ENCODE peak calls at places on chromosome 2, in seven cellular contexts. One of them, this sample, is unnamed.

GRCh38 chr2:174004900-174005605 is 39.9 kb upstream of the SP3 start:
- DNase-seq in HCT116: no peak
- DNase-seq in H1: no peak
- DNase-seq in GM12878: no peak
- DNase-seq in K562: no peak
- DNase-seq in SK-N-SH: no peak
- DNase-seq in HepG2: no peak
- DNase-seq in this sample: no peak

GRCh38 chr2:67997528-67998267 is 65.1 kb downstream of the C1D start:
- DNase-seq in K562: no peak
- DNase-seq in HepG2: no peak
- DNase-seq in SK-N-SH: no peak
- DNase-seq in HCT116: no peak
- DNase-seq in H1: no peak
- DNase-seq in GM12878: no peak
- DNase-seq in this sample: no peak

GRCh38 chr2:217538719-217539118 is 464.1 kb downstream of the TNS1 start:
- DNase-seq in GM12878: no peak
- DNase-seq in HepG2: no peak
- DNase-seq in HCT116: no peak
- DNase-seq in K562: no peak
- DNase-seq in H1: no peak
- DNase-seq in SK-N-SH: no peak
- DNase-seq in this sample: peak; percentile 16

GRCh38 chr2:175111200-175111657 is 56.8 kb downstream of the ATF2 start:
- DNase-seq in GM12878: peak; percentile 7
- DNase-seq in SK-N-SH: peak; percentile 51
- DNase-seq in HCT116: peak; percentile 31
- DNase-seq in HepG2: peak; percentile 61
- DNase-seq in H1: no peak
- DNase-seq in K562: peak; percentile 37
- DNase-seq in this sample: no peak

GRCh38 chr2:238924496-238925195 is 76.8 kb downstream of the TWIST2 start:
- DNase-seq in K562: no peak
- DNase-seq in SK-N-SH: no peak
- DNase-seq in HCT116: no peak
- DNase-seq in HepG2: no peak
- DNase-seq in H1: no peak
- DNase-seq in GM12878: no peak
- DNase-seq in this sample: peak; percentile 18

GRCh38 chr2:235004289-235004903 is 52.6 kb downstream of the SH3BP4 start:
- DNase-seq in SK-N-SH: no peak
- DNase-seq in GM12878: no peak
- DNase-seq in HCT116: no peak
- DNase-seq in K562: no peak
- DNase-seq in HepG2: peak; percentile 60
- DNase-seq in H1: no peak
- DNase-seq in this sample: no peak

GRCh38 chr2:27798948-27799645 is 27.6 kb downstream of the MRPL33 start:
- DNase-seq in HCT116: peak; percentile 89
- DNase-seq in H1: peak; percentile 88
- DNase-seq in K562: no peak
- DNase-seq in HepG2: peak; percentile 89
- DNase-seq in GM12878: no peak
- DNase-seq in SK-N-SH: no peak
- DNase-seq in this sample: no peak

GRCh38 chr2:106770986-106771385 is 115.0 kb downstream of the ST6GAL2 start:
- DNase-seq in SK-N-SH: no peak
- DNase-seq in HCT116: no peak
- DNase-seq in HepG2: no peak
- DNase-seq in GM12878: no peak
- DNase-seq in H1: no peak
- DNase-seq in K562: no peak
- DNase-seq in this sample: no peak

GRCh38 chr2:72923833-72924352 is 6.6 kb downstream of the EMX1 start:
- DNase-seq in K562: no peak
- DNase-seq in HCT116: no peak
- DNase-seq in SK-N-SH: peak; percentile 47
- DNase-seq in H1: no peak
- DNase-seq in GM12878: no peak
- DNase-seq in HepG2: no peak
- DNase-seq in this sample: no peak

GRCh38 chr2:42116195-42117181 is 52.7 kb upstream of the EML4 start:
- DNase-seq in GM12878: no peak
- DNase-seq in SK-N-SH: no peak
- DNase-seq in K562: no peak
- DNase-seq in H1: no peak
- DNase-seq in HepG2: peak; percentile 95
- DNase-seq in HCT116: no peak
- DNase-seq in this sample: no peak

GRCh38 chr2:118902279-118903028 is 39.5 kb upstream of the MARCO start:
- DNase-seq in H1: no peak
- DNase-seq in K562: no peak
- DNase-seq in HepG2: no peak
- DNase-seq in HCT116: no peak
- DNase-seq in SK-N-SH: no peak
- DNase-seq in GM12878: no peak
- DNase-seq in this sample: no peak

GRCh38 chr2:168671932-168672331 is 130.5 kb upstream of the NOSTRIN start:
- DNase-seq in GM12878: no peak
- DNase-seq in H1: no peak
- DNase-seq in HepG2: no peak
- DNase-seq in K562: no peak
- DNase-seq in HCT116: no peak
- DNase-seq in SK-N-SH: no peak
- DNase-seq in this sample: no peak

GRCh38 chr2:177894546-177894945 is 178.0 kb downstream of the PDE11A start:
- DNase-seq in HCT116: no peak
- DNase-seq in H1: no peak
- DNase-seq in GM12878: no peak
- DNase-seq in HepG2: no peak
- DNase-seq in SK-N-SH: no peak
- DNase-seq in K562: no peak
- DNase-seq in this sample: no peak

GRCh38 chr2:151260492-151261239 is 997 bp downstream of the RBM43 start:
- DNase-seq in HepG2: no peak
- DNase-seq in HCT116: no peak
- DNase-seq in H1: no peak
- DNase-seq in K562: peak; percentile 39
- DNase-seq in SK-N-SH: no peak
- DNase-seq in GM12878: peak; percentile 3
- DNase-seq in this sample: no peak

GRCh38 chr2:172096661-172097547 is 5.8 kb downstream of the DLX2 start:
- DNase-seq in H1: no peak
- DNase-seq in HCT116: no peak
- DNase-seq in SK-N-SH: peak; percentile 65
- DNase-seq in K562: no peak
- DNase-seq in HepG2: no peak
- DNase-seq in GM12878: no peak
- DNase-seq in this sample: peak; percentile 42

GRCh38 chr2:223925106-223925505 is 20.0 kb downstream of the WDFY1 start:
- DNase-seq in HCT116: no peak
- DNase-seq in SK-N-SH: no peak
- DNase-seq in H1: no peak
- DNase-seq in K562: no peak
- DNase-seq in GM12878: no peak
- DNase-seq in HepG2: no peak
- DNase-seq in this sample: no peak

DNA sequence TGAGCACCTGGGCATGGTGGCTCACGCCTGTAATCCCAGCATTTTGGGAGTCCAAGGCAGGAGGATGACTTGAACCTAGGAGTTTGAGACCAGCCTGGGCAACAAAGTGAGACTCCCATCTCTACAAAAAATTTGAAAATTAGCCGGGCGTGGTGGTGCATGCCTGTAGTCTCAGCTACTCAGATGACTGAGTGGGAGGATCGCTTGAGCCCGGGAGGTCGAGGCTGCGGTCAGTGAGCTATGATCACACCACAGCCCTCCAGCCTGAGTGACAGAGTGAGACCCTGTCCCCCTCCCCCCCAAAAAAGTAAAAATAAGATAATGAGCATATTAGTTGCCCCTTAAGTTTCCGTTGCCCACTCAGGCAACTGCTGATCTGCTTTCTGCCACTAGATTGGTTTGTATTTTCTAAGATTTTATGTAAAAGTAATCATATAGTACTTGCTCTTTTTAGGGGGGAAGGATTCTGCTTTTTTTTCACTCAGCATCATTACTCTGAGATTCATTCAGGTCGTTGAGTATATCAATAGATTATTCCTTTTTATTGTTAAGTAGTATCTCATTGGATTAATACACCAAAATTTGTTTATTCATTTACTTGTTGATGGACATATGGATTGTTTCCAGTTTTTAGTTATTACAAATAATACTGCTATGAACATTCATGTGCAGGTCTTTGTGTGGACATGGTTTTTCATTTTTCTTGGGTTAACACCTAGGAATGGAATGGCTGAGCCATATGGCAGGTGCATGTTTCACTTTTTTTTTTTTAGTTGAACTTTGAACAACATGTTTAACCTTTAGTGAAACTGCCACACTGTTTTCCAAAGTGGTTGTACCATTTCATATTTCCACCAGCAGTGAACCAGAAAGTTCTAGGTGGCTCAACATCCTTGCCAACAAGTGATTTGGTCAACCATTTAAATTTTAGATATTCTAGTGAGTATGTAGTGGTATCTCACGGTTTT is 75.0 kb upstream of the SPRED2 start:
- DNase-seq in SK-N-SH: no peak
- DNase-seq in HCT116: no peak
- DNase-seq in GM12878: no peak
- DNase-seq in HepG2: no peak
- DNase-seq in H1: no peak
- DNase-seq in K562: no peak
- DNase-seq in this sample: no peak
- TF ChIP-seq JUND in SK-N-SH: no peak
- TF ChIP-seq JUND in HCT116: no peak
- TF ChIP-seq JUND in GM12878: no peak
- TF ChIP-seq JUND in HepG2: no peak
- TF ChIP-seq JUND in H1: no peak
- TF ChIP-seq JUND in K562: no peak
- TF ChIP-seq JUND in this sample: no peak

GRCh38 chr2:33212151-33212550 is 264.3 kb upstream of the RASGRP3 start:
- DNase-seq in K562: peak; percentile 72
- DNase-seq in SK-N-SH: no peak
- DNase-seq in H1: no peak
- DNase-seq in GM12878: no peak
- DNase-seq in HCT116: no peak
- DNase-seq in HepG2: peak; percentile 45
- DNase-seq in this sample: no peak
- TF ChIP-seq JUND in K562: peak; percentile 14
- TF ChIP-seq JUND in SK-N-SH: no peak
- TF ChIP-seq JUND in H1: no peak
- TF ChIP-seq JUND in GM12878: no peak
- TF ChIP-seq JUND in HCT116: no peak
- TF ChIP-seq JUND in HepG2: no peak
- TF ChIP-seq JUND in this sample: no peak

GRCh38 chr2:191086707-191087106 is 64.1 kb downstream of the STAT4 start:
- DNase-seq in H1: no peak
- DNase-seq in GM12878: no peak
- DNase-seq in K562: no peak
- DNase-seq in SK-N-SH: no peak
- DNase-seq in HepG2: no peak
- DNase-seq in HCT116: no peak
- DNase-seq in this sample: no peak
- TF ChIP-seq JUND in H1: no peak
- TF ChIP-seq JUND in GM12878: no peak
- TF ChIP-seq JUND in K562: no peak
- TF ChIP-seq JUND in SK-N-SH: no peak
- TF ChIP-seq JUND in HepG2: no peak
- TF ChIP-seq JUND in HCT116: no peak
- TF ChIP-seq JUND in this sample: no peak

DNA sequence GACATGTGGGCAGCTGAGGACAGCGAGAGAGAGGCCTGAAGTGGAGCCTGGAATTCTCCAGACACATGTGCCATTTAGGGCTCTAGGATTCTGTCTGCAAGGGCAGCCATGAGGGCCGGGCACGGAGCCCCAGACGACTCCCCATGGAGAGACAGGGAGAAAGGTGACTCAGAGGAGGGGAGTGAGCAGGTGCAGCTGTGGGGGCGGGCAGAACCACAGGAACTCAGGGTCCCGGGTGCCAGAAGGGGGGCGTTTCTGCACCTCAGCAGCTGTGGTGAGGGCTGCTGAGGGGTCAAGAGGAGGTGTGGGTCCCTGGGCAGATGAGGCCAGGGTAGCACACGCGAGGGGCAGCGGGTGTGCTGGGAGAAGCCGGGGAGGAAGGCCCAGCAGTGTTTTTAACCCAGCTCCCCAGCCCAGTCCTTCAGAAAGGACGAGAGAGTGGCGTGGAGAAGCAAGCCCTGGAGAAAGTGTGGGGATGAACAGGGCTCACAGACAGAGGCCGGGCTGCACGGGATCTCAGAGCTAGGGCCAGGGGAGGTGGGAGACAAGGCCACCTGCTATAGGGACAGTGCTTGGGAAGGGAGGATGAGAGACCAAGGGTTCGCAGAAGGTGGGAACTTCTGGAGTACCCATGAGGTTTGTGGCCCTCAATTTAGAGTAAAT is 7.6 kb downstream of the GPR17 start:
- DNase-seq in GM12878: no peak
- DNase-seq in K562: no peak
- DNase-seq in HCT116: no peak
- DNase-seq in SK-N-SH: no peak
- DNase-seq in H1: no peak
- DNase-seq in HepG2: no peak
- DNase-seq in this sample: no peak
- TF ChIP-seq JUND in GM12878: no peak
- TF ChIP-seq JUND in K562: no peak
- TF ChIP-seq JUND in HCT116: no peak
- TF ChIP-seq JUND in SK-N-SH: no peak
- TF ChIP-seq JUND in H1: no peak
- TF ChIP-seq JUND in HepG2: no peak
- TF ChIP-seq JUND in this sample: no peak

GRCh38 chr2:219444566-219445091 is 10.0 kb downstream of the SPEG start:
- DNase-seq in HCT116: no peak
- DNase-seq in H1: no peak
- DNase-seq in GM12878: no peak
- DNase-seq in K562: no peak
- DNase-seq in HepG2: no peak
- DNase-seq in SK-N-SH: no peak
- DNase-seq in this sample: no peak
- TF ChIP-seq JUND in HCT116: no peak
- TF ChIP-seq JUND in H1: no peak
- TF ChIP-seq JUND in GM12878: no peak
- TF ChIP-seq JUND in K562: no peak
- TF ChIP-seq JUND in HepG2: no peak
- TF ChIP-seq JUND in SK-N-SH: no peak
- TF ChIP-seq JUND in this sample: no peak